ENCODE peak calls at places on chromosomes 5 and 9, in five cellular contexts. One of them, this sample, is unnamed.

GRCh38 chr9:111250836-111251452 is 79.1 kb downstream of the OR2K2 start:
- DNase-seq in HepG2: no peak
- DNase-seq in K562: no peak
- DNase-seq in IMR-90: no peak
- DNase-seq in GM12878: no peak
- DNase-seq in this sample: no peak

GRCh38 chr5:67066815-67067214 is 129.8 kb downstream of the CD180 start:
- DNase-seq in IMR-90: peak
- DNase-seq in HepG2: peak
- DNase-seq in K562: no peak
- DNase-seq in GM12878: no peak
- DNase-seq in this sample: no peak

GRCh38 chr5:96483878-96484277 is 50.8 kb upstream of the PCSK1 start:
- DNase-seq in K562: peak
- DNase-seq in GM12878: no peak
- DNase-seq in IMR-90: peak
- DNase-seq in HepG2: peak
- DNase-seq in this sample: no peak

GRCh38 chr5:106314221-106314824 is 1356.4 kb downstream of the EFNA5 start:
- DNase-seq in GM12878: no peak
- DNase-seq in HepG2: no peak
- DNase-seq in IMR-90: peak
- DNase-seq in K562: no peak
- DNase-seq in this sample: no peak

GRCh38 chr9:14096182-14096922 is 217.6 kb downstream of the NFIB start:
- DNase-seq in IMR-90: peak
- DNase-seq in HepG2: no peak
- DNase-seq in GM12878: no peak
- DNase-seq in K562: no peak
- DNase-seq in this sample: peak

GRCh38 chr5:509632-510185 is 14.5 kb downstream of the SLC9A3 start:
- DNase-seq in IMR-90: no peak
- DNase-seq in HepG2: no peak
- DNase-seq in GM12878: no peak
- DNase-seq in K562: no peak
- DNase-seq in this sample: no peak

GRCh38 chr5:177434942-177435738 is 8.7 kb downstream of the GRK6 start:
- DNase-seq in HepG2: peak
- DNase-seq in GM12878: no peak
- DNase-seq in IMR-90: no peak
- DNase-seq in K562: no peak
- DNase-seq in this sample: no peak

GRCh38 chr5:10468256-10468655 is 26.6 kb downstream of the ROPN1L start:
- DNase-seq in GM12878: no peak
- DNase-seq in HepG2: no peak
- DNase-seq in K562: no peak
- DNase-seq in IMR-90: no peak
- DNase-seq in this sample: no peak

GRCh38 chr5:93088997-93089396 is 492.0 kb downstream of the NR2F1-AS1 start:
- DNase-seq in IMR-90: no peak
- DNase-seq in GM12878: no peak
- DNase-seq in HepG2: no peak
- DNase-seq in K562: no peak
- DNase-seq in this sample: no peak

GRCh38 chr9:122374885-122375420 is 4.1 kb downstream of the PTGS1 start:
- DNase-seq in GM12878: no peak
- DNase-seq in IMR-90: peak
- DNase-seq in K562: peak
- DNase-seq in HepG2: no peak
- DNase-seq in this sample: peak

GRCh38 chr9:88533951-88534455 is 975 bp upstream of the NXNL2 start:
- DNase-seq in IMR-90: peak
- DNase-seq in K562: peak
- DNase-seq in GM12878: no peak
- DNase-seq in HepG2: no peak
- DNase-seq in this sample: no peak

GRCh38 chr9:115946530-115946929 is 207.1 kb upstream of the PAPPA start:
- DNase-seq in HepG2: peak
- DNase-seq in GM12878: no peak
- DNase-seq in K562: no peak
- DNase-seq in IMR-90: no peak
- DNase-seq in this sample: no peak

GRCh38 chr5:168737066-168737465 is 157.9 kb upstream of the PANK3 start:
- DNase-seq in IMR-90: no peak
- DNase-seq in HepG2: no peak
- DNase-seq in GM12878: no peak
- DNase-seq in K562: no peak
- DNase-seq in this sample: no peak

GRCh38 chr5:39001683-39002082 is 72.5 kb downstream of the RICTOR start:
- DNase-seq in HepG2: no peak
- DNase-seq in IMR-90: no peak
- DNase-seq in K562: no peak
- DNase-seq in GM12878: no peak
- DNase-seq in this sample: no peak

GRCh38 chr5:142865631-142866030 is 95.5 kb downstream of the ARHGAP26 start:
- DNase-seq in HepG2: no peak
- DNase-seq in IMR-90: no peak
- DNase-seq in GM12878: no peak
- DNase-seq in K562: no peak
- DNase-seq in this sample: no peak

GRCh38 chr9:125756499-125756898 is 9.3 kb downstream of the PBX3 start:
- DNase-seq in GM12878: no peak
- DNase-seq in K562: no peak
- DNase-seq in IMR-90: no peak
- DNase-seq in HepG2: no peak
- DNase-seq in this sample: no peak

GRCh38 chr5:40089269-40089668 is 590.4 kb upstream of the PTGER4 start:
- DNase-seq in HepG2: no peak
- DNase-seq in IMR-90: peak
- DNase-seq in GM12878: no peak
- DNase-seq in K562: no peak
- DNase-seq in this sample: no peak

GRCh38 chr5:20601678-20602100 is 613.7 kb upstream of the CDH18 start:
- DNase-seq in K562: no peak
- DNase-seq in GM12878: no peak
- DNase-seq in IMR-90: no peak
- DNase-seq in HepG2: no peak
- DNase-seq in this sample: no peak

GRCh38 chr9:122168356-122168755 is 8.6 kb downstream of the MORN5 start:
- DNase-seq in HepG2: no peak
- DNase-seq in GM12878: no peak
- DNase-seq in IMR-90: no peak
- DNase-seq in K562: no peak
- DNase-seq in this sample: no peak

GRCh38 chr9:129415031-129415953 is 205.6 kb downstream of the C9orf50 start:
- DNase-seq in IMR-90: no peak
- DNase-seq in GM12878: no peak
- DNase-seq in HepG2: peak
- DNase-seq in K562: peak
- DNase-seq in this sample: no peak

GRCh38 chr9:21096172-21096900 is 18.6 kb upstream of the IFNB1 start:
- DNase-seq in HepG2: no peak
- DNase-seq in IMR-90: peak
- DNase-seq in GM12878: peak
- DNase-seq in K562: no peak
- DNase-seq in this sample: no peak

GRCh38 chr9:116100711-116101111 is 52.9 kb upstream of the PAPPA start:
- DNase-seq in K562: no peak
- DNase-seq in HepG2: no peak
- DNase-seq in GM12878: no peak
- DNase-seq in IMR-90: peak
- DNase-seq in this sample: no peak

GRCh38 chr9:89309608-89310485 is 1.1 kb upstream of the CKS2 start:
- DNase-seq in K562: no peak
- DNase-seq in HepG2: no peak
- DNase-seq in GM12878: no peak
- DNase-seq in IMR-90: no peak
- DNase-seq in this sample: peak

GRCh38 chr5:372911-373709 is 51.6 kb downstream of the AHRR start:
- DNase-seq in K562: no peak
- DNase-seq in GM12878: no peak
- DNase-seq in IMR-90: no peak
- DNase-seq in HepG2: no peak
- DNase-seq in this sample: no peak

GRCh38 chr5:35360671-35361070 is 130.4 kb upstream of the PRLR start:
- DNase-seq in HepG2: no peak
- DNase-seq in GM12878: no peak
- DNase-seq in IMR-90: no peak
- DNase-seq in K562: no peak
- DNase-seq in this sample: no peak

GRCh38 chr9:70257991-70258691 is 637 bp upstream of the SMC5 start:
- DNase-seq in K562: no peak
- DNase-seq in HepG2: peak
- DNase-seq in IMR-90: peak
- DNase-seq in GM12878: no peak
- DNase-seq in this sample: peak

GRCh38 chr5:142561029-142561428 is 124.9 kb downstream of the FGF1 start:
- DNase-seq in IMR-90: peak
- DNase-seq in K562: no peak
- DNase-seq in HepG2: no peak
- DNase-seq in GM12878: no peak
- DNase-seq in this sample: no peak

GRCh38 chr5:137667341-137667740 is 68.5 kb downstream of the KLHL3 start:
- DNase-seq in GM12878: no peak
- DNase-seq in K562: no peak
- DNase-seq in IMR-90: peak
- DNase-seq in HepG2: no peak
- DNase-seq in this sample: no peak

GRCh38 chr5:34042302-34042701 is 711 bp downstream of the C1QTNF3 start:
- DNase-seq in GM12878: no peak
- DNase-seq in HepG2: no peak
- DNase-seq in K562: no peak
- DNase-seq in IMR-90: no peak
- DNase-seq in this sample: no peak

GRCh38 chr5:177330991-177331837 is 19.5 kb upstream of the MXD3 start:
- DNase-seq in GM12878: no peak
- DNase-seq in HepG2: no peak
- DNase-seq in IMR-90: no peak
- DNase-seq in K562: no peak
- DNase-seq in this sample: no peak

GRCh38 chr9:114850871-114851270 is 45.0 kb upstream of the TNFSF15 start:
- DNase-seq in IMR-90: peak
- DNase-seq in K562: no peak
- DNase-seq in HepG2: no peak
- DNase-seq in GM12878: no peak
- DNase-seq in this sample: no peak

GRCh38 chr5:112528928-112529327 is 109.9 kb upstream of the EPB41L4A start:
- DNase-seq in K562: no peak
- DNase-seq in IMR-90: no peak
- DNase-seq in GM12878: no peak
- DNase-seq in HepG2: no peak
- DNase-seq in this sample: no peak
- TF ChIP-seq MXI1 in K562: no peak
- TF ChIP-seq MXI1 in IMR-90: no peak
- TF ChIP-seq MXI1 in GM12878: no peak
- TF ChIP-seq MXI1 in HepG2: no peak
- TF ChIP-seq MXI1 in this sample: no peak

DNA sequence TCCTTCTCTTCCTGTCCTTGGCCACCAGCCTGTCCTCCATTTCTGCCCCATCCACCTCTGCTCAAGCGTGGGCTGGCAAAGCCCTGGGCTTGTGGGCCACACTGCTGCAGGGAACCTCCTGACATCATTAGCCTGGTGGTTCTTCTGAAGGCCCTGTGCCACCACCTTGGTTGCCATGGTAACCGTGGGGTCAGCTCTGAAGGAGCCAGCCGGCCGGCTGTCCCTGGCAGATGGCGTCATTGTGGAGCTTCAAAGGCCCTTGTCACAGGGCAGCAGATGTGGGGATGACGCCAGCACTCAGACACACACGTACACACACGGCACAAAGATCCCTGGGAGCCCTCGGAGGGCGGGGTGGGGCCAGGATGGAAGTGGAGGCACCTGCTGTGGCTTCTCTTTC is 19.7 kb upstream of the RPL26L1 start:
- DNase-seq in K562: no peak
- DNase-seq in HepG2: no peak
- DNase-seq in IMR-90: peak
- DNase-seq in GM12878: no peak
- DNase-seq in this sample: no peak
- TF ChIP-seq MXI1 in K562: no peak
- TF ChIP-seq MXI1 in HepG2: no peak
- TF ChIP-seq MXI1 in IMR-90: no peak
- TF ChIP-seq MXI1 in GM12878: no peak
- TF ChIP-seq MXI1 in this sample: no peak

GRCh38 chr5:31470608-31471007 is 61.3 kb downstream of the DROSHA start:
- DNase-seq in IMR-90: peak
- DNase-seq in K562: peak
- DNase-seq in GM12878: no peak
- DNase-seq in HepG2: no peak
- DNase-seq in this sample: no peak
- TF ChIP-seq MXI1 in IMR-90: no peak
- TF ChIP-seq MXI1 in K562: no peak
- TF ChIP-seq MXI1 in GM12878: no peak
- TF ChIP-seq MXI1 in HepG2: no peak
- TF ChIP-seq MXI1 in this sample: no peak

DNA sequence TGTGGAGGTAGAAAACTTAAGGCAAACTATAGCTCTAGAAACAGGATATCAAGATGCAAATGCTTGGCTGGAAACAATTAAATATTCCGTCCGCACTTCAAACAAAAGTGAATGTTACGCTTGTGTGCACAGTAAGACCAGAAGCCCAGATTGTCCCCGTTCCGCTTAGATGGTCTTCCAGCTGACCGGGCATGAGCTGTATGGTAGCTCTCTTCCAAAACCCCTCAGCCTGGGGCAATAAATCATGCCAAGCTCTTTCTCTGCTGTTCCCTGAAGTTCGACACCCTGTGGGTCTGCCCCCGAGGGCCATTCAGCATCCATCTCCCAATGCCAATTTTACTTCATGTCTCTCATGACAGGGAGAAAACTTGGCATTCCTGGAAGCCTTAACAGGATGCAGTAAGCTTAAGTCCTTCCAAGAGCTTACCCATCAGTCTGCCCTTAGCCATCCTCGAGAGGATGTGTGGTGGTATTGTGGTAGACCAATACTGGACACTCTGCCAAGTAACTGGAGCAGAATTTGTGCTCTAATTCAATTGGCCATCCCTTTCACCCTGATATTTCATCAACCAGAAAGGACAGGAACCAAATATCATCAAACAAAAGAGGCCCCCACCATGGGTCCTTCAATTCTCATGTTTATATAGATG is 70.7 kb upstream of the RANBP6 start:
- DNase-seq in K562: no peak
- DNase-seq in GM12878: no peak
- DNase-seq in IMR-90: no peak
- DNase-seq in HepG2: no peak
- DNase-seq in this sample: no peak
- TF ChIP-seq MXI1 in K562: no peak
- TF ChIP-seq MXI1 in GM12878: no peak
- TF ChIP-seq MXI1 in IMR-90: no peak
- TF ChIP-seq MXI1 in HepG2: no peak
- TF ChIP-seq MXI1 in this sample: no peak

This sample was measured in SK-N-SH.